ENCODE peak calls at places on chromosomes 16 and 17, in ten cellular contexts. One of them, this sample, is unnamed.

GRCh38 chr17:65664696-65665095 is 103.2 kb upstream of the AXIN2 start:
- DNase-seq in cardiac fibroblast: no peak
- DNase-seq in fibroblast of pulmonary artery: no peak
- DNase-seq in colonic mucosa: no peak
- DNase-seq in NB4: no peak
- DNase-seq in upper lobe of right lung: no peak
- DNase-seq in AG04449: no peak
- DNase-seq in GM12865: no peak
- DNase-seq in nephron progenitor cell: no peak
- DNase-seq in tibial artery: no peak
- DNase-seq in this sample: no peak

GRCh38 chr17:61081959-61082358 is 317.7 kb upstream of the TBX2 start:
- DNase-seq in AG04449: no peak
- DNase-seq in colonic mucosa: no peak
- DNase-seq in cardiac fibroblast: no peak
- DNase-seq in NB4: no peak
- DNase-seq in tibial artery: no peak
- DNase-seq in upper lobe of right lung: no peak
- DNase-seq in GM12865: no peak
- DNase-seq in fibroblast of pulmonary artery: no peak
- DNase-seq in nephron progenitor cell: no peak
- DNase-seq in this sample: no peak

GRCh38 chr17:75459246-75459589 is 2.8 kb downstream of the TMEM94 start:
- DNase-seq in colonic mucosa: no peak
- DNase-seq in nephron progenitor cell: no peak
- DNase-seq in cardiac fibroblast: no peak
- DNase-seq in NB4: no peak
- DNase-seq in upper lobe of right lung: no peak
- DNase-seq in GM12865: no peak
- DNase-seq in AG04449: no peak
- DNase-seq in fibroblast of pulmonary artery: no peak
- DNase-seq in tibial artery: no peak
- DNase-seq in this sample: no peak

GRCh38 chr17:65277576-65277975 is 140.4 kb downstream of the RGS9 start:
- DNase-seq in upper lobe of right lung: no peak
- DNase-seq in NB4: no peak
- DNase-seq in nephron progenitor cell: no peak
- DNase-seq in tibial artery: no peak
- DNase-seq in cardiac fibroblast: peak
- DNase-seq in fibroblast of pulmonary artery: peak
- DNase-seq in colonic mucosa: peak
- DNase-seq in AG04449: no peak
- DNase-seq in GM12865: peak
- DNase-seq in this sample: no peak

GRCh38 chr16:58456193-58456592 is 43.8 kb upstream of the NDRG4 start:
- DNase-seq in fibroblast of pulmonary artery: peak
- DNase-seq in GM12865: no peak
- DNase-seq in tibial artery: no peak
- DNase-seq in NB4: no peak
- DNase-seq in colonic mucosa: no peak
- DNase-seq in upper lobe of right lung: no peak
- DNase-seq in AG04449: no peak
- DNase-seq in nephron progenitor cell: no peak
- DNase-seq in cardiac fibroblast: no peak
- DNase-seq in this sample: no peak

GRCh38 chr16:50313596-50314483 is 47.5 kb downstream of the ADCY7 start:
- DNase-seq in nephron progenitor cell: no peak
- DNase-seq in fibroblast of pulmonary artery: peak
- DNase-seq in GM12865: no peak
- DNase-seq in colonic mucosa: no peak
- DNase-seq in AG04449: no peak
- DNase-seq in tibial artery: peak
- DNase-seq in cardiac fibroblast: peak
- DNase-seq in upper lobe of right lung: peak
- DNase-seq in NB4: peak
- DNase-seq in this sample: peak

GRCh38 chr16:46833465-46833810 is 2.5 kb upstream of the C16orf87 start:
- DNase-seq in nephron progenitor cell: no peak
- DNase-seq in upper lobe of right lung: no peak
- DNase-seq in NB4: no peak
- DNase-seq in GM12865: no peak
- DNase-seq in AG04449: no peak
- DNase-seq in cardiac fibroblast: no peak
- DNase-seq in fibroblast of pulmonary artery: no peak
- DNase-seq in colonic mucosa: no peak
- DNase-seq in tibial artery: no peak
- DNase-seq in this sample: no peak

GRCh38 chr16:23448392-23448791 is 4.6 kb downstream of the COG7 start:
- DNase-seq in upper lobe of right lung: no peak
- DNase-seq in AG04449: no peak
- DNase-seq in fibroblast of pulmonary artery: no peak
- DNase-seq in GM12865: no peak
- DNase-seq in NB4: no peak
- DNase-seq in cardiac fibroblast: no peak
- DNase-seq in colonic mucosa: peak
- DNase-seq in nephron progenitor cell: no peak
- DNase-seq in tibial artery: no peak
- DNase-seq in this sample: no peak

GRCh38 chr16:58931436-58931835 is 197.3 kb upstream of the GOT2 start:
- DNase-seq in GM12865: no peak
- DNase-seq in AG04449: no peak
- DNase-seq in upper lobe of right lung: no peak
- DNase-seq in colonic mucosa: no peak
- DNase-seq in nephron progenitor cell: no peak
- DNase-seq in cardiac fibroblast: no peak
- DNase-seq in fibroblast of pulmonary artery: peak
- DNase-seq in NB4: no peak
- DNase-seq in tibial artery: no peak
- DNase-seq in this sample: no peak

GRCh38 chr17:28969706-28970393 is 18.5 kb upstream of the PHF12 start:
- DNase-seq in colonic mucosa: no peak
- DNase-seq in GM12865: no peak
- DNase-seq in upper lobe of right lung: no peak
- DNase-seq in tibial artery: no peak
- DNase-seq in cardiac fibroblast: no peak
- DNase-seq in NB4: no peak
- DNase-seq in AG04449: no peak
- DNase-seq in nephron progenitor cell: no peak
- DNase-seq in fibroblast of pulmonary artery: no peak
- DNase-seq in this sample: no peak

GRCh38 chr16:27639588-27640276 is 89.8 kb downstream of the KATNIP start:
- DNase-seq in AG04449: peak
- DNase-seq in fibroblast of pulmonary artery: peak
- DNase-seq in GM12865: peak
- DNase-seq in tibial artery: no peak
- DNase-seq in colonic mucosa: peak
- DNase-seq in upper lobe of right lung: no peak
- DNase-seq in NB4: peak
- DNase-seq in nephron progenitor cell: peak
- DNase-seq in cardiac fibroblast: peak
- DNase-seq in this sample: no peak

GRCh38 chr16:48276102-48276501 is 28.8 kb upstream of the ABCC11 start:
- DNase-seq in AG04449: no peak
- DNase-seq in tibial artery: no peak
- DNase-seq in colonic mucosa: no peak
- DNase-seq in upper lobe of right lung: no peak
- DNase-seq in cardiac fibroblast: no peak
- DNase-seq in NB4: no peak
- DNase-seq in fibroblast of pulmonary artery: no peak
- DNase-seq in GM12865: no peak
- DNase-seq in nephron progenitor cell: no peak
- DNase-seq in this sample: no peak

GRCh38 chr16:26070595-26071170 is 378.9 kb downstream of the HS3ST4 start:
- DNase-seq in upper lobe of right lung: no peak
- DNase-seq in cardiac fibroblast: no peak
- DNase-seq in nephron progenitor cell: no peak
- DNase-seq in GM12865: no peak
- DNase-seq in colonic mucosa: no peak
- DNase-seq in AG04449: no peak
- DNase-seq in NB4: no peak
- DNase-seq in tibial artery: no peak
- DNase-seq in fibroblast of pulmonary artery: no peak
- DNase-seq in this sample: no peak

DNA sequence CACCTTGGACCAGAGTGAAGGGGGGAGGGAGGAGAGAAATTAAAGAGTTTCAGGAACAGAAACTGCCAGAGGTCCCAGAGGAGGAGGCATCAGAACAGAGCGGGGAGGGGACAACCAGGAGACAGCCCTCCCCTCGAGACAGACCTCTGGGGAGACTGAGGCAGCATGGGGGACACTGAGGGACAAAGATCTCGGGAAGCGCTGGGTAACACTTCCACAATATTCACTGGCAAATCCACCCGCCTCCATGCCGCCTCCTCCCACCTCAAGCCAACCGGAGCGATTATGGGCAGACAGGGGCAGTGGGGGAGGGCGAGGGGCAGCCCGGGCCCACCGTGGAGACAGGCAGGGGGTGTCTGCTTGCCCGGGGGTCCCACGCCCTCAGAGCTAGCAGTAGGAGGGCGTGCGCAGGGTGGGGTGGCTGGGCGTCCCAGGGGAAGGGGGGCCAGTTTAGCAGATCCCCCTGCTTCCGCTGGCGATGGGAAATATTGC is 1.2 kb downstream of the PCGF2 start:
- DNase-seq in tibial artery: no peak
- DNase-seq in cardiac fibroblast: no peak
- DNase-seq in NB4: no peak
- DNase-seq in GM12865: no peak
- DNase-seq in colonic mucosa: peak
- DNase-seq in upper lobe of right lung: no peak
- DNase-seq in nephron progenitor cell: no peak
- DNase-seq in fibroblast of pulmonary artery: no peak
- DNase-seq in AG04449: no peak
- DNase-seq in this sample: no peak
- TF ChIP-seq CTCF in tibial artery: no peak
- TF ChIP-seq CTCF in cardiac fibroblast: no peak
- TF ChIP-seq CTCF in NB4: no peak
- TF ChIP-seq CTCF in GM12865: no peak
- TF ChIP-seq CTCF in colonic mucosa: no peak
- TF ChIP-seq CTCF in upper lobe of right lung: no peak
- TF ChIP-seq CTCF in nephron progenitor cell: no peak
- TF ChIP-seq CTCF in fibroblast of pulmonary artery: no peak
- TF ChIP-seq CTCF in AG04449: no peak
- TF ChIP-seq CTCF in this sample: no peak

DNA sequence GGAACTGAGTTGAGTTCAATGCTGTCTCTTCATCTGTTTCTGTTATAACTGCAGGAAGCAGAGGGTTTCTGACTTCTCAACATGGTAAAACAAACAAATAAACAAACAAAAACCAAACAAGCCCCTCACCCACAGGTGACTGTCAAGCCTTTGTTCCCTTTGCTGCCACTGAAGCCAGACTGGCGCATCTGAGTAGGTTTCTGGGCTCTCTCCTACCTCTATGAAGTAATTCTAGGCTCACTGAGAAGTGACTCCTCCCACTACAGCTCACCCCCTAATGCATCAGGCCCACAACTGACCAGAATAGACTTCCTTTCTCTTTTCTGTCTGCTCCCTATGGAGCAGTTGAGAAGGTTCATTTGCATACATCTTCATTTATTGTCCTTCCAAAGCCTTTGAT is 77.0 kb upstream of the CCL2 start:
- DNase-seq in GM12865: no peak
- DNase-seq in colonic mucosa: no peak
- DNase-seq in upper lobe of right lung: no peak
- DNase-seq in tibial artery: no peak
- DNase-seq in nephron progenitor cell: no peak
- DNase-seq in AG04449: no peak
- DNase-seq in cardiac fibroblast: peak
- DNase-seq in fibroblast of pulmonary artery: peak
- DNase-seq in NB4: peak
- DNase-seq in this sample: no peak
- TF ChIP-seq CTCF in GM12865: no peak
- TF ChIP-seq CTCF in colonic mucosa: no peak
- TF ChIP-seq CTCF in upper lobe of right lung: no peak
- TF ChIP-seq CTCF in tibial artery: no peak
- TF ChIP-seq CTCF in nephron progenitor cell: peak
- TF ChIP-seq CTCF in AG04449: no peak
- TF ChIP-seq CTCF in cardiac fibroblast: peak
- TF ChIP-seq CTCF in fibroblast of pulmonary artery: peak
- TF ChIP-seq CTCF in NB4: no peak
- TF ChIP-seq CTCF in this sample: no peak

GRCh38 chr16:88901718-88902337 is 35.4 kb upstream of the PABPN1L start:
- DNase-seq in NB4: no peak
- DNase-seq in tibial artery: no peak
- DNase-seq in cardiac fibroblast: no peak
- DNase-seq in nephron progenitor cell: no peak
- DNase-seq in upper lobe of right lung: no peak
- DNase-seq in AG04449: no peak
- DNase-seq in colonic mucosa: no peak
- DNase-seq in fibroblast of pulmonary artery: no peak
- DNase-seq in GM12865: no peak
- DNase-seq in this sample: no peak
- TF ChIP-seq CTCF in NB4: no peak
- TF ChIP-seq CTCF in tibial artery: no peak
- TF ChIP-seq CTCF in cardiac fibroblast: no peak
- TF ChIP-seq CTCF in nephron progenitor cell: no peak
- TF ChIP-seq CTCF in upper lobe of right lung: no peak
- TF ChIP-seq CTCF in AG04449: no peak
- TF ChIP-seq CTCF in colonic mucosa: no peak
- TF ChIP-seq CTCF in fibroblast of pulmonary artery: no peak
- TF ChIP-seq CTCF in GM12865: no peak
- TF ChIP-seq CTCF in this sample: no peak

GRCh38 chr17:2093349-2093748 is 38.4 kb downstream of the HIC1 start:
- DNase-seq in colonic mucosa: no peak
- DNase-seq in nephron progenitor cell: no peak
- DNase-seq in AG04449: no peak
- DNase-seq in fibroblast of pulmonary artery: no peak
- DNase-seq in cardiac fibroblast: no peak
- DNase-seq in GM12865: no peak
- DNase-seq in tibial artery: no peak
- DNase-seq in upper lobe of right lung: peak
- DNase-seq in NB4: no peak
- DNase-seq in this sample: no peak

GRCh38 chr17:2089021-2089422 is 34.1 kb downstream of the HIC1 start:
- DNase-seq in fibroblast of pulmonary artery: peak
- DNase-seq in GM12865: peak
- DNase-seq in AG04449: no peak
- DNase-seq in cardiac fibroblast: peak
- DNase-seq in tibial artery: no peak
- DNase-seq in colonic mucosa: no peak
- DNase-seq in NB4: peak
- DNase-seq in upper lobe of right lung: no peak
- DNase-seq in nephron progenitor cell: no peak
- DNase-seq in this sample: no peak

GRCh38 chr17:2092253-2092652 is 37.4 kb downstream of the HIC1 start:
- DNase-seq in upper lobe of right lung: no peak
- DNase-seq in NB4: no peak
- DNase-seq in nephron progenitor cell: no peak
- DNase-seq in tibial artery: no peak
- DNase-seq in fibroblast of pulmonary artery: no peak
- DNase-seq in GM12865: no peak
- DNase-seq in cardiac fibroblast: no peak
- DNase-seq in AG04449: no peak
- DNase-seq in colonic mucosa: no peak
- DNase-seq in this sample: no peak

GRCh38 chr17:2090210-2090641 is 35.3 kb downstream of the HIC1 start:
- DNase-seq in tibial artery: no peak
- DNase-seq in colonic mucosa: no peak
- DNase-seq in GM12865: peak
- DNase-seq in AG04449: no peak
- DNase-seq in cardiac fibroblast: no peak
- DNase-seq in nephron progenitor cell: no peak
- DNase-seq in NB4: no peak
- DNase-seq in fibroblast of pulmonary artery: no peak
- DNase-seq in upper lobe of right lung: no peak
- DNase-seq in this sample: no peak

GRCh38 chr17:2090804-2091534 is 36.1 kb downstream of the HIC1 start:
- DNase-seq in nephron progenitor cell: peak
- DNase-seq in cardiac fibroblast: peak
- DNase-seq in tibial artery: peak
- DNase-seq in GM12865: peak
- DNase-seq in fibroblast of pulmonary artery: peak
- DNase-seq in AG04449: peak
- DNase-seq in colonic mucosa: peak
- DNase-seq in upper lobe of right lung: no peak
- DNase-seq in NB4: peak
- DNase-seq in this sample: no peak
- TF ChIP-seq CTCF in nephron progenitor cell: no peak
- TF ChIP-seq CTCF in cardiac fibroblast: peak
- TF ChIP-seq CTCF in tibial artery: peak
- TF ChIP-seq CTCF in GM12865: no peak
- TF ChIP-seq CTCF in fibroblast of pulmonary artery: peak
- TF ChIP-seq CTCF in AG04449: peak
- TF ChIP-seq CTCF in colonic mucosa: peak
- TF ChIP-seq CTCF in upper lobe of right lung: peak
- TF ChIP-seq CTCF in NB4: no peak
- TF ChIP-seq CTCF in this sample: no peak

This sample was measured in coronary artery.